ENCODE peak calls at places on chromosome 3, in five cellular contexts. G is stimulated activated naive CD8-positive, alpha-beta T cell treated with anti-CD3 and anti-CD28 coated beads, Interleukin-15, Interleukin-2, amounts not matched to agents 100 U/mL and 50 U/mL, for 24 hours; S is A549; D is upper lobe of left lung; I is activated naive CD8-positive, alpha-beta T cell treated with anti-CD3 and anti-CD28 coated beads, Interleukin-2, amount 50 U/mL, for 24 hours. E is an unnamed sample.

GRCh38 chr3:58025406-58025805 is 17.2 kb downstream of the FLNB start:
- ATAC-seq in G (no peak), S (no peak), D (no peak), I (no peak), E (no peak)

GRCh38 chr3:124572851-124573405 is 157.3 kb upstream of the UMPS start:
- ATAC-seq in G (no peak), S (no peak), D (no peak), I (no peak), E (no peak)

GRCh38 chr3:161423911-161424522 is 52.7 kb upstream of the SPTSSB start:
- ATAC-seq in G (no peak), S (peak), D (no peak), I (no peak), E (peak)

GRCh38 chr3:185328324-185329004 is 34.5 kb upstream of the MAP3K13 start:
- ATAC-seq in G (no peak), S (peak), D (no peak), I (no peak), E (no peak)

GRCh38 chr3:30526031-30526430 is 80.4 kb upstream of the TGFBR2 start:
- ATAC-seq in G (no peak), S (no peak), D (no peak), I (no peak), E (no peak)

GRCh38 chr3:174810256-174810655 is 48.9 kb upstream of the NAALADL2 start:
- ATAC-seq in G (no peak), S (no peak), D (no peak), I (no peak), E (no peak)

GRCh38 chr3:98761656-98762229 is 1.4 kb upstream of the ST3GAL6 start:
- ATAC-seq in G (no peak), S (no peak), D (no peak), I (no peak), E (no peak)

GRCh38 chr3:195240171-195240701 is 30.7 kb downstream of the XXYLT1 start:
- ATAC-seq in G (no peak), S (no peak), D (no peak), I (no peak), E (no peak)

GRCh38 chr3:45644467-45645201 is 44.6 kb upstream of the SACM1L start:
- ATAC-seq in G (no peak), S (peak), D (no peak), I (no peak), E (no peak)

GRCh38 chr3:41933154-41933676 is 28.7 kb downstream of the ULK4 start:
- ATAC-seq in G (no peak), S (no peak), D (no peak), I (no peak), E (no peak)

E was measured in esophagus mucosa.